ENCODE peak calls at places on chromosomes 5 and 9, in eight cellular contexts. One of them, this sample, is unnamed.

GRCh38 chr5:6708814-6709213 is 4.4 kb upstream of the TENT4A start:
- DNase-seq in dorsolateral prefrontal cortex: no peak
- DNase-seq in uterus: no peak
- DNase-seq in IMR-90: no peak
- DNase-seq in PC-9: no peak
- DNase-seq in right lobe of liver: no peak
- DNase-seq in heart left ventricle: peak
- DNase-seq in ovary: no peak
- DNase-seq in this sample: peak

GRCh38 chr5:654071-654778 is 38.9 kb downstream of the TPPP start:
- DNase-seq in heart left ventricle: no peak
- DNase-seq in right lobe of liver: no peak
- DNase-seq in PC-9: no peak
- DNase-seq in dorsolateral prefrontal cortex: no peak
- DNase-seq in uterus: no peak
- DNase-seq in IMR-90: no peak
- DNase-seq in ovary: no peak
- DNase-seq in this sample: no peak

GRCh38 chr5:36611520-36612274 is 5.3 kb downstream of the SLC1A3 start:
- DNase-seq in uterus: no peak
- DNase-seq in right lobe of liver: no peak
- DNase-seq in ovary: no peak
- DNase-seq in heart left ventricle: peak
- DNase-seq in PC-9: no peak
- DNase-seq in dorsolateral prefrontal cortex: no peak
- DNase-seq in IMR-90: no peak
- DNase-seq in this sample: peak

GRCh38 chr9:136121801-136122200 is 3.1 kb upstream of the TMEM250 start:
- DNase-seq in IMR-90: no peak
- DNase-seq in uterus: no peak
- DNase-seq in dorsolateral prefrontal cortex: no peak
- DNase-seq in right lobe of liver: no peak
- DNase-seq in ovary: no peak
- DNase-seq in heart left ventricle: no peak
- DNase-seq in PC-9: no peak
- DNase-seq in this sample: no peak

GRCh38 chr5:31531543-31531887 is 378 bp downstream of the DROSHA start:
- DNase-seq in IMR-90: no peak
- DNase-seq in ovary: no peak
- DNase-seq in uterus: no peak
- DNase-seq in dorsolateral prefrontal cortex: no peak
- DNase-seq in PC-9: no peak
- DNase-seq in right lobe of liver: peak
- DNase-seq in heart left ventricle: no peak
- DNase-seq in this sample: peak

GRCh38 chr9:25964239-25964638 is 286.0 kb upstream of the TUSC1 start:
- DNase-seq in right lobe of liver: no peak
- DNase-seq in IMR-90: peak
- DNase-seq in heart left ventricle: no peak
- DNase-seq in ovary: no peak
- DNase-seq in dorsolateral prefrontal cortex: no peak
- DNase-seq in PC-9: peak
- DNase-seq in uterus: no peak
- DNase-seq in this sample: no peak

GRCh38 chr5:2797981-2798380 is 46.5 kb upstream of the IRX2 start:
- DNase-seq in uterus: no peak
- DNase-seq in ovary: no peak
- DNase-seq in PC-9: no peak
- DNase-seq in heart left ventricle: no peak
- DNase-seq in IMR-90: no peak
- DNase-seq in dorsolateral prefrontal cortex: no peak
- DNase-seq in right lobe of liver: no peak
- DNase-seq in this sample: no peak

GRCh38 chr9:98962181-98962560 is 18.5 kb downstream of the COL15A1 start:
- DNase-seq in IMR-90: peak
- DNase-seq in uterus: no peak
- DNase-seq in heart left ventricle: no peak
- DNase-seq in ovary: no peak
- DNase-seq in dorsolateral prefrontal cortex: no peak
- DNase-seq in right lobe of liver: no peak
- DNase-seq in PC-9: no peak
- DNase-seq in this sample: no peak

GRCh38 chr9:89715318-89715858 is 110.6 kb downstream of the GADD45G start:
- DNase-seq in IMR-90: no peak
- DNase-seq in uterus: no peak
- DNase-seq in ovary: no peak
- DNase-seq in PC-9: no peak
- DNase-seq in right lobe of liver: no peak
- DNase-seq in dorsolateral prefrontal cortex: no peak
- DNase-seq in heart left ventricle: no peak
- DNase-seq in this sample: no peak

GRCh38 chr5:75823811-75824210 is 106.6 kb upstream of the POC5 start:
- DNase-seq in ovary: no peak
- DNase-seq in uterus: no peak
- DNase-seq in dorsolateral prefrontal cortex: no peak
- DNase-seq in heart left ventricle: no peak
- DNase-seq in right lobe of liver: no peak
- DNase-seq in IMR-90: no peak
- DNase-seq in PC-9: no peak
- DNase-seq in this sample: no peak

GRCh38 chr5:149732500-149733128 is 2.5 kb downstream of the PPARGC1B start:
- DNase-seq in PC-9: no peak
- DNase-seq in ovary: peak
- DNase-seq in heart left ventricle: peak
- DNase-seq in IMR-90: no peak
- DNase-seq in uterus: peak
- DNase-seq in right lobe of liver: peak
- DNase-seq in dorsolateral prefrontal cortex: no peak
- DNase-seq in this sample: peak

GRCh38 chr5:149731332-149731616 is 1.2 kb downstream of the PPARGC1B start:
- DNase-seq in IMR-90: no peak
- DNase-seq in dorsolateral prefrontal cortex: no peak
- DNase-seq in right lobe of liver: no peak
- DNase-seq in heart left ventricle: no peak
- DNase-seq in ovary: no peak
- DNase-seq in PC-9: no peak
- DNase-seq in uterus: peak
- DNase-seq in this sample: no peak

GRCh38 chr5:149729150-149729549 is 960 bp upstream of the PPARGC1B start:
- DNase-seq in IMR-90: no peak
- DNase-seq in dorsolateral prefrontal cortex: no peak
- DNase-seq in right lobe of liver: no peak
- DNase-seq in uterus: no peak
- DNase-seq in PC-9: no peak
- DNase-seq in ovary: no peak
- DNase-seq in heart left ventricle: no peak
- DNase-seq in this sample: no peak

GRCh38 chr5:149731617-149732400 is 1.7 kb downstream of the PPARGC1B start:
- DNase-seq in uterus: peak
- DNase-seq in dorsolateral prefrontal cortex: peak
- DNase-seq in ovary: peak
- DNase-seq in heart left ventricle: peak
- DNase-seq in right lobe of liver: peak
- DNase-seq in PC-9: peak
- DNase-seq in IMR-90: peak
- DNase-seq in this sample: peak

DNA sequence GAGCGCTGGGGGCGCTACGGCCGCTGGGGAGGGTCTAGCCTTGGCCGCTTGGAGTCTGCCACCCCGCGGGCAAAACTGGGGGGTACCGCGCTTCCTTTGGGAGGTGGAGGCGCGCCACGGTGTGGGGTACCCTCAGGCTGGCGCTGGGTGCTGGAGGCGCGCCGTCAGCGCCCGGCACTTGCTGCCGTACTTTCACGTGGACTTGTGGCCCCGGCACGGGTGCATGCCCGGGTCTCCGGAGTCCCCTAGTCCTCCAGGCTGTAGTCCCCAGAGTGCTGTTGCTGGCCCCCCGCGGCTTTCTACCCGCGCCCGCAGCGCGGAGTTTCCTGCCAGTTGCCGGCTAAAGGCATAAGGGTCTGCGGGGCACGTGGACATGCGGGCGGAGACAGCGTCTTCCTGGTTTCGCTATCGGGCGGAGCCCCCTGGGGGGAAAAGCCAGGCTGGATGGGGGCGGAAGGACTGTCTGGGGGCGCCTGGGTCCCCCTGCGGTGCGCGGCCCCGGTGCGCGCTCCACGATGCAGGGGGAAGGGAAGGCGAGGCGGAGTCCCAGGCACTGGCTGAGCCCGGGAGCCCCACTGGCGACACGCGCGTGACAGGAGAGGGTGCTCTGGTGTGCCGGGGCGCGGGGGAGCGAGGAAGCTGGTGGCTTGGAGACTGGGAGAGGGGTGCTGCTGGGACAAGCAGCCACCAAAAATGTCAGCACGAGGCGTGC is 666 bp downstream of the PPARGC1B start:
- DNase-seq in heart left ventricle: peak
- DNase-seq in IMR-90: no peak
- DNase-seq in PC-9: peak
- DNase-seq in ovary: peak
- DNase-seq in dorsolateral prefrontal cortex: no peak
- DNase-seq in uterus: peak
- DNase-seq in right lobe of liver: peak
- DNase-seq in this sample: peak
- H3K27ac ChIP-seq in heart left ventricle: peak
- H3K27ac ChIP-seq in IMR-90: no peak
- H3K27ac ChIP-seq in PC-9: no peak
- H3K27ac ChIP-seq in ovary: no peak
- H3K27ac ChIP-seq in dorsolateral prefrontal cortex: peak
- H3K27ac ChIP-seq in uterus: peak
- H3K27ac ChIP-seq in right lobe of liver: peak
- H3K27ac ChIP-seq in this sample: peak

GRCh38 chr5:170386743-170387142 is 2.4 kb downstream of the KCNMB1 start:
- DNase-seq in PC-9: no peak
- DNase-seq in ovary: no peak
- DNase-seq in heart left ventricle: no peak
- DNase-seq in dorsolateral prefrontal cortex: no peak
- DNase-seq in IMR-90: no peak
- DNase-seq in right lobe of liver: no peak
- DNase-seq in uterus: no peak
- DNase-seq in this sample: no peak
- H3K4me3 ChIP-seq in PC-9: no peak
- H3K4me3 ChIP-seq in ovary: peak
- H3K4me3 ChIP-seq in heart left ventricle: no peak
- H3K4me3 ChIP-seq in dorsolateral prefrontal cortex: no peak
- H3K4me3 ChIP-seq in IMR-90: no peak
- H3K4me3 ChIP-seq in right lobe of liver: no peak
- H3K4me3 ChIP-seq in uterus: peak
- H3K4me3 ChIP-seq in this sample: no peak

GRCh38 chr5:10556893-10557746 is 6.8 kb upstream of the ANKRD33B start:
- DNase-seq in right lobe of liver: no peak
- DNase-seq in dorsolateral prefrontal cortex: no peak
- DNase-seq in ovary: no peak
- DNase-seq in uterus: peak
- DNase-seq in PC-9: no peak
- DNase-seq in heart left ventricle: no peak
- DNase-seq in IMR-90: no peak
- DNase-seq in this sample: no peak

GRCh38 chr5:10556331-10556807 is 7.5 kb upstream of the ANKRD33B start:
- DNase-seq in ovary: no peak
- DNase-seq in right lobe of liver: no peak
- DNase-seq in uterus: peak
- DNase-seq in PC-9: peak
- DNase-seq in dorsolateral prefrontal cortex: no peak
- DNase-seq in IMR-90: peak
- DNase-seq in heart left ventricle: no peak
- DNase-seq in this sample: no peak

GRCh38 chr5:10559883-10560282 is 4.0 kb upstream of the ANKRD33B start:
- DNase-seq in ovary: no peak
- DNase-seq in right lobe of liver: no peak
- DNase-seq in dorsolateral prefrontal cortex: no peak
- DNase-seq in heart left ventricle: no peak
- DNase-seq in PC-9: no peak
- DNase-seq in IMR-90: no peak
- DNase-seq in uterus: no peak
- DNase-seq in this sample: no peak

GRCh38 chr5:10559151-10559550 is 4.7 kb upstream of the ANKRD33B start:
- DNase-seq in PC-9: no peak
- DNase-seq in ovary: no peak
- DNase-seq in uterus: no peak
- DNase-seq in heart left ventricle: no peak
- DNase-seq in dorsolateral prefrontal cortex: no peak
- DNase-seq in IMR-90: no peak
- DNase-seq in right lobe of liver: no peak
- DNase-seq in this sample: no peak

DNA sequence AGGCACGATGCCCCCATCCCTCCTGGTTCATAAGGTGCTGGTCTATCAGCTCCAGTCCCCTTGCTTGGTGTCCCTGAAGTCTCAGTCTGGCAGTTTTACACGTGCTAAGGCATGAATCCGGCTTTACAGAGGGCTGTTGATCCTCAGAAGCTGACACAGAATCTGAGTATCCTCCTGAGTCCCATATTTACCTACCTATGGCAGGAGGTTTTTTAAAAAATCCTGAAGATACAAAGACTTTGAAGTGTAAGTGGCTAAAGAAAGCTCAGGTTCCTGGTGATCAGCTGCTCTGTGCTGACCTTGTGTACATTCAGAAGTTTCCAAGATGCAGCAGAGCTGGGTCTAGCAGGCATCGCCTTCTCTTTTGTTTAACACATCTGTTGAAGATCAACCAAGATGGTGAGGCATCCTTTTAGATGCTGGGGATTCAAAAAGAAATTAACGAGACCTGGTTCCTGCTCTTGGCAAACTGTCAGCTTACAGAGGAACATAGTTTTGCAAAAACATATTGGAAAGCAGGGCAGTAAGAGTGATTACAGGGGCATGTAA is 6.0 kb upstream of the ANKRD33B start:
- DNase-seq in ovary: no peak
- DNase-seq in heart left ventricle: no peak
- DNase-seq in right lobe of liver: no peak
- DNase-seq in PC-9: no peak
- DNase-seq in uterus: peak
- DNase-seq in dorsolateral prefrontal cortex: no peak
- DNase-seq in IMR-90: no peak
- DNase-seq in this sample: no peak
- TF ChIP-seq CTCF in ovary: no peak
- TF ChIP-seq CTCF in heart left ventricle: no peak
- TF ChIP-seq CTCF in right lobe of liver: no peak
- TF ChIP-seq CTCF in PC-9: no peak
- TF ChIP-seq CTCF in uterus: no peak
- TF ChIP-seq CTCF in dorsolateral prefrontal cortex: no peak
- TF ChIP-seq CTCF in IMR-90: no peak
- TF ChIP-seq CTCF in this sample: no peak

DNA sequence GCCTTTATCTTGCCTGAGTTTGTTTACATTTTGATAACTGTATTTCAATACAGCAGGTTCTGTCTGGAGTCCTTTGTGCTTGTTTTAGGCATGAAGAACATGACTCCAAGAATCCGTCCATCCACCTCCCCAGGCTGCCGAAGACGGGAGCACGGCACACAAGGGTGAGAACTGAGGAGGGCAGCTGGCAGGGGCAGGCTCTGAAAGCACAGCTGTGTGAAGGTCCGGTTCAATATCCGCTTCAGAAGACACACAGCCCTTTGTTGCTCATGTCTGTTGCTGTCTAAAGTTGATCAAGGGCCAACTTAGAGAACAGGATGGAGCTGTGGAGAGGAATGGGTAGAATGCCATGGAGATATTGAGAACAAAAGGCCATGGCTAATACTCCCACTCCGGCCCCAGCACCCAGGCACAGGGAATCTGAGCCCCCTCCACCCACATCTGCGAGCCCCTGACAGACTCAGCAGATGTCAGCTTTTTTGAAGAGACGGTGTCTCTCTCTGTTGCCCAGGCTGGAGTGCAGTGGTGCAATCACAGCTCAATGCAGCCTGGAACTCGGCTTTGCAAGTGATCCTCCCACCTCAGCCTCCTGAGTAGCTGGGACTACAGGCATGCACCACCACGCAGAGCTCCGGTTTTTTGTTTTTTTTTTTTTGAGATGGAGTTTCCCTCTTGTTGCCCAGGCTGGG is 58.5 kb upstream of the GNE start:
- DNase-seq in PC-9: no peak
- DNase-seq in IMR-90: no peak
- DNase-seq in dorsolateral prefrontal cortex: peak
- DNase-seq in ovary: no peak
- DNase-seq in uterus: no peak
- DNase-seq in heart left ventricle: no peak
- DNase-seq in right lobe of liver: no peak
- DNase-seq in this sample: no peak
- H3K27ac ChIP-seq in PC-9: peak
- H3K27ac ChIP-seq in IMR-90: no peak
- H3K27ac ChIP-seq in dorsolateral prefrontal cortex: peak
- H3K27ac ChIP-seq in ovary: no peak
- H3K27ac ChIP-seq in uterus: no peak
- H3K27ac ChIP-seq in heart left ventricle: no peak
- H3K27ac ChIP-seq in right lobe of liver: no peak
- H3K27ac ChIP-seq in this sample: no peak